ENCODE peak calls at places on chromosomes 5 and 9, in four cellular contexts. One of them, this sample, is unnamed.

GRCh38 chr5:130808691-130809090 is 356.4 kb downstream of the HINT1 start:
- DNase-seq in HepG2: no peak
- DNase-seq in GM12878: no peak
- DNase-seq in K562: no peak
- DNase-seq in this sample: no peak

GRCh38 chr9:72749276-72749675 is 203.6 kb downstream of the ALDH1A1 start:
- DNase-seq in HepG2: no peak
- DNase-seq in GM12878: no peak
- DNase-seq in K562: no peak
- DNase-seq in this sample: no peak

GRCh38 chr9:6955251-6955921 is 197.6 kb downstream of the KDM4C start:
- DNase-seq in HepG2: peak
- DNase-seq in K562: no peak
- DNase-seq in GM12878: no peak
- DNase-seq in this sample: no peak

GRCh38 chr9:121743441-121744001 is 92.1 kb downstream of the DAB2IP start:
- DNase-seq in K562: peak
- DNase-seq in HepG2: peak
- DNase-seq in GM12878: no peak
- DNase-seq in this sample: peak

GRCh38 chr5:173688708-173689107 is 72.3 kb upstream of the BOD1 start:
- DNase-seq in HepG2: no peak
- DNase-seq in K562: peak
- DNase-seq in GM12878: no peak
- DNase-seq in this sample: no peak

GRCh38 chr5:140381972-140382371 is 19.7 kb upstream of the ANKHD1 start:
- DNase-seq in GM12878: no peak
- DNase-seq in HepG2: no peak
- DNase-seq in K562: no peak
- DNase-seq in this sample: no peak

GRCh38 chr5:172788771-172789686 is 18.0 kb upstream of the DUSP1 start:
- DNase-seq in K562: peak
- DNase-seq in GM12878: no peak
- DNase-seq in HepG2: peak
- DNase-seq in this sample: no peak

GRCh38 chr5:142859037-142859436 is 88.9 kb downstream of the ARHGAP26 start:
- DNase-seq in HepG2: no peak
- DNase-seq in K562: no peak
- DNase-seq in GM12878: no peak
- DNase-seq in this sample: no peak

DNA sequence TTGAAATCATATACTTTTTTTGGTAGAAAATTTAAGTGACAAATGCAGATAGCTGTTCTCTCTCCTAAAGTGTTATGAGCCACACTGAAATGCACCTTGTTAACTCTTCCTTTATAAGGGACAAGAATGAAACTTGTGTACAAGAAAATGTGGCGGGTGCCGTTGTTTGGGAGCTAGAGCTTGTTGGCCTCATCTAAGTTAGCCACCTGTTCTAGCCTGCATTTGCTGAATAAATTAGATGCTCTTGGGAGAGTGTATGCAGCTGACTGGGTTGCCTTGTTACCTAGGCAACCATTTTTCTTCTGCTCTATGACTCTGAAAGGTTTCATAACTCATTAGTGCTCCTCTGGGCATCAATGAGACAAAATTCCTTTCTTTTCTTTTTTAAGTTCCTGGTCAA is 174.3 kb downstream of the TAF11L14 start:
- DNase-seq in HepG2: no peak
- DNase-seq in K562: no peak
- DNase-seq in GM12878: no peak
- DNase-seq in this sample: no peak
- TF ChIP-seq TARDBP in HepG2: no peak
- TF ChIP-seq TARDBP in K562: no peak
- TF ChIP-seq TARDBP in GM12878: no peak
- TF ChIP-seq TARDBP in this sample: no peak

GRCh38 chr5:177446184-177447065 is at the start of gene PRR7:
- DNase-seq in K562: peak
- DNase-seq in GM12878: no peak
- DNase-seq in HepG2: no peak
- DNase-seq in this sample: peak

GRCh38 chr5:177447611-177448243 is 1.1 kb downstream of the PRR7 start:
- DNase-seq in K562: peak
- DNase-seq in HepG2: peak
- DNase-seq in GM12878: no peak
- DNase-seq in this sample: no peak

GRCh38 chr5:177445052-177446016 is 1.3 kb upstream of the PRR7 start:
- DNase-seq in GM12878: no peak
- DNase-seq in HepG2: no peak
- DNase-seq in K562: no peak
- DNase-seq in this sample: no peak

GRCh38 chr5:177448244-177448950 is 1.8 kb downstream of the PRR7 start:
- DNase-seq in K562: no peak
- DNase-seq in HepG2: no peak
- DNase-seq in GM12878: no peak
- DNase-seq in this sample: no peak

GRCh38 chr5:177447066-177447610 is 524 bp downstream of the PRR7 start:
- DNase-seq in HepG2: no peak
- DNase-seq in K562: peak
- DNase-seq in GM12878: no peak
- DNase-seq in this sample: peak
- TF ChIP-seq BHLHE40 in HepG2: no peak
- TF ChIP-seq BHLHE40 in K562: no peak
- TF ChIP-seq BHLHE40 in GM12878: peak
- TF ChIP-seq BHLHE40 in this sample: no peak

DNA sequence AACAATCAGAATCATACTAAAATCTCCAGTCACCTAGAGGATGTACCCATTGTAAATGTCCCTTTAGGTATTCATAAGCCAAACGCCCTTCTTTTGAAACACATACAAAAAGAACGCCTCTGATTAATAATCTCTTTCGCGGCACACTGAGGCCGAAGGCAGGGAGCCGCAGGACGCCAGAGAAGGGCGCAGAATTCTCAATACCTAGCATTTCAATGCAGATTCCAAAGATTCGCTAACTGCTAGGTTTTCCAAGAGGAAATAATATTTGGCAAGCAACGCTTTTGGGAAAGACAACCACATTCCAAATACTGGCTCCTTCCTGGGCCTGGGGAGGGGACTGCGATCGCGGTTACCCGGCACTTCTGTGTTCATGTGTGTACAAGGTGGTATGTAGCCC is 203.3 kb downstream of the MEF2C start:
- DNase-seq in GM12878: no peak
- DNase-seq in HepG2: no peak
- DNase-seq in K562: no peak
- DNase-seq in this sample: no peak
- TF ChIP-seq TARDBP in GM12878: no peak
- TF ChIP-seq TARDBP in HepG2: no peak
- TF ChIP-seq TARDBP in K562: no peak
- TF ChIP-seq TARDBP in this sample: no peak

GRCh38 chr9:107690026-107690425 is 200.5 kb upstream of the KLF4 start:
- DNase-seq in GM12878: no peak
- DNase-seq in K562: no peak
- DNase-seq in HepG2: no peak
- DNase-seq in this sample: no peak
- TF ChIP-seq BHLHE40 in GM12878: no peak
- TF ChIP-seq BHLHE40 in K562: no peak
- TF ChIP-seq BHLHE40 in HepG2: no peak
- TF ChIP-seq BHLHE40 in this sample: no peak

GRCh38 chr9:137618105-137619067 is at the start of gene EHMT1:
- DNase-seq in K562: peak
- DNase-seq in GM12878: peak
- DNase-seq in HepG2: peak
- DNase-seq in this sample: peak
- TF ChIP-seq TARDBP in K562: no peak
- TF ChIP-seq TARDBP in GM12878: no peak
- TF ChIP-seq TARDBP in HepG2: no peak
- TF ChIP-seq TARDBP in this sample: no peak

GRCh38 chr5:56985941-56986630 is 34.2 kb upstream of the MIER3 start:
- DNase-seq in K562: no peak
- DNase-seq in HepG2: no peak
- DNase-seq in GM12878: no peak
- DNase-seq in this sample: no peak

GRCh38 chr5:56986631-56986957 is 34.7 kb upstream of the MIER3 start:
- DNase-seq in GM12878: no peak
- DNase-seq in HepG2: no peak
- DNase-seq in K562: no peak
- DNase-seq in this sample: no peak

GRCh38 chr5:56981906-56982305 is 30.0 kb upstream of the MIER3 start:
- DNase-seq in GM12878: no peak
- DNase-seq in K562: no peak
- DNase-seq in HepG2: no peak
- DNase-seq in this sample: no peak

GRCh38 chr5:56983593-56984361 is 31.9 kb upstream of the MIER3 start:
- DNase-seq in GM12878: no peak
- DNase-seq in K562: peak
- DNase-seq in HepG2: peak
- DNase-seq in this sample: no peak

GRCh38 chr5:56984445-56984844 is 32.5 kb upstream of the MIER3 start:
- DNase-seq in HepG2: no peak
- DNase-seq in GM12878: no peak
- DNase-seq in K562: no peak
- DNase-seq in this sample: no peak
- TF ChIP-seq BHLHE40 in HepG2: no peak
- TF ChIP-seq BHLHE40 in GM12878: no peak
- TF ChIP-seq BHLHE40 in K562: no peak
- TF ChIP-seq BHLHE40 in this sample: no peak

This sample was measured in HEK293T.